ENCODE peak calls at places on chromosomes 5 and 9, in nine cellular contexts. P is CD4-positive, CD25-positive, alpha-beta regulatory T cell; K is foreskin fibroblast; N is PC-3; A is adipocyte; Q is K562; G is uterus; F is heart right ventricle; O is hepatocyte. V is an unnamed sample.
A peak's percentile ranks its signal among the peaks of the same experiment; 100 is the strongest.

GRCh38 chr5:17735771-17736170 is 101.5 kb downstream of the TAF11L14 start:
- DNase-seq in A (no peak), Q (no peak), F (no peak), N (no peak), P (no peak), G (no peak), O (no peak), K (no peak), V (no peak)

GRCh38 chr5:77896338-77896737 is 120.2 kb upstream of the TBCA start:
- DNase-seq in N (no peak), K (no peak), Q (no peak), A (no peak), G (no peak), F (no peak), O (no peak), P (no peak), V (no peak)

GRCh38 chr5:76280494-76280893 is 122.6 kb upstream of the IQGAP2 start:
- DNase-seq in G (no peak), N (no peak), F (no peak), O (no peak), P (no peak), K (no peak), Q (no peak), A (no peak), V (no peak)

GRCh38 chr5:180070726-180071417 is 687 bp downstream of the RNF130 start:
- DNase-seq in K (peak; percentile 74), A (peak; percentile 73), O (peak; percentile 58), N (peak; percentile 37), Q (peak; percentile 37), P (peak; percentile 25), F (peak; percentile 31), G (peak; percentile 30), V (no peak)

GRCh38 chr5:146924132-146924531 is 45.6 kb upstream of the PPP2R2B start:
- DNase-seq in G (no peak), P (no peak), K (no peak), Q (no peak), O (no peak), A (no peak), F (no peak), N (no peak), V (no peak)

GRCh38 chr9:23941051-23941450 is 115.0 kb upstream of the ELAVL2 start:
- DNase-seq in K (no peak), P (no peak), N (no peak), Q (no peak), A (no peak), O (no peak), G (no peak), F (no peak), V (no peak)

GRCh38 chr5:103446813-103447212 is 115.8 kb downstream of the NUDT12 start:
- DNase-seq in G (no peak), F (no peak), N (peak; percentile 88), A (no peak), P (no peak), K (peak; percentile 62), O (no peak), Q (no peak), V (no peak)

GRCh38 chr9:110604101-110604710 is 24.7 kb upstream of the SVEP1 start:
- DNase-seq in N (no peak), K (peak; percentile 60), A (no peak), P (no peak), G (no peak), Q (no peak), O (no peak), F (no peak), V (no peak)

GRCh38 chr9:85158512-85158911 is 489.0 kb downstream of the NTRK2 start:
- DNase-seq in Q (no peak), K (no peak), P (no peak), A (no peak), F (no peak), G (no peak), O (no peak), N (no peak), V (no peak)

GRCh38 chr5:71809446-71809845 is 90.4 kb downstream of the CARTPT start:
- DNase-seq in O (no peak), F (no peak), G (no peak), P (no peak), Q (no peak), A (no peak), K (no peak), N (no peak), V (no peak)

GRCh38 chr9:98709968-98710965 is 1.5 kb upstream of the GABBR2 start:
- DNase-seq in P (no peak), Q (no peak), K (peak; percentile 72), G (no peak), A (peak; percentile 65), N (peak; percentile 40), F (peak; percentile 26), O (peak; percentile 67), V (no peak)

GRCh38 chr5:142441638-142442037 is 116.8 kb upstream of the SPRY4 start:
- DNase-seq in A (no peak), K (no peak), Q (no peak), F (peak; percentile 59), P (peak; percentile 30), G (peak; percentile 43), O (peak; percentile 22), N (no peak), V (peak; percentile 77)

GRCh38 chr9:69905291-69905690 is 84.7 kb downstream of the CFAP95 start:
- DNase-seq in G (no peak), F (no peak), Q (no peak), P (no peak), A (no peak), O (no peak), N (peak; percentile 30), K (no peak), V (no peak)

GRCh38 chr5:81778642-81779041 is 27.7 kb upstream of the SSBP2 start:
- DNase-seq in Q (no peak), G (peak; percentile 41), P (no peak), N (no peak), A (peak; percentile 43), O (no peak), K (peak; percentile 56), F (no peak), V (no peak)

GRCh38 chr9:137802021-137802420 is 75.6 kb upstream of the CACNA1B start:
- DNase-seq in N (no peak), O (no peak), Q (no peak), P (no peak), G (no peak), F (no peak), A (no peak), K (no peak), V (no peak)

GRCh38 chr5:53364098-53364497 is 116.3 kb upstream of the FST start:
- DNase-seq in Q (no peak), F (no peak), G (no peak), A (no peak), N (peak; percentile 41), O (no peak), K (peak; percentile 69), P (no peak), V (no peak)

GRCh38 chr9:94164756-94165549 is 80.7 kb downstream of the PTPDC1 start:
- DNase-seq in O (no peak), K (no peak), F (no peak), G (no peak), P (no peak), A (no peak), N (no peak), Q (no peak), V (peak; percentile 74)
- H3K4me3 ChIP-seq in O (no peak overlapping the region), K (no peak overlapping the region), F (no peak overlapping the region), G (no peak overlapping the region), P (peak overlapping the region; percentile 76), A (peak overlapping the region; percentile 80), N (no peak overlapping the region), Q (no peak overlapping the region), V (peak overlapping the region; percentile 52)

DNA sequence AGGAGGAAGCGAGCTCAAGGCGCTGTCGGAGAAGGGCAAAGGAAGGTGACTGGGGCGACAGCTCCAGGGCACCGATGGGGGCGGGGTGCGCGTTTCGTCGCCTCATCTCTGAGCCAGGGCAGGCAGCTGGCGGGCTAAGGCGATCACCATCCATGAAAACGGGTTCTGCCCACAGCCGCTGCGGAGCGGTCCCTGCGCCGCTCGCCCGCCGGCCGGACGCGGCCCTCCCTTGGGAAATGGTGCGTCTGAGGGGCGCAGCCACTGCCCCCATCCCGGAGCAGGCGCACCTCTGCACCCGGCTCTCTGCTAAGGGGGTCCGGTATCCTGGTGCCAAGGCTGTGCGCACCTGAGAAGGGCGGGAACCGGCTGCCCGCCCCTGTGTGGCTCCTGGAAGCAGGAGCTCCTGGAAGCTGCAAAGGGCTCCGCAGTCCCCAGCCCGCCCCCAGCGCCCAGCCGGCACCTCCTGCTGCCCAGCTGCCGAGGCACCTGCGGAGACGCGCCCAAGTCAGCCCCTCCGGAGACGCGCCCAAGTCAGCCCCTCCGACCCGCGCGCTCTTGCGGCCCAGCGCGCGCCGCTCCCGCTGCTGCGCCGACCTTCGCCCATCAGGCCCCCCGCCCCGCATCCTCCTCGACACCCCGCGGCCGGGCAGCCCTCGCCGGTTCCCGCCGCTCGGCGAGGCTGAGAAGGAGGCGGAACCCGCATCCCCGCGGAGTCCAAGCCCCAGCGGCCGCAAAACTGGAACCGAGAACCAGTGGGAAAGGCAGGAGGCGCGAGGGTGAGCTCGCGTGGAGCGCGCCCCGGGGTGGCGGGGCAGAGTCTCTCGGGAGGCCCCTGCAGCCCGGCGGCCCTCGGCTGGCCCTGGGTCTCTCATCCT is 757 bp downstream of the ANKRD34B start:
- DNase-seq in G (no peak), N (no peak), A (peak; percentile 10), K (peak; percentile 20), Q (no peak), O (no peak), P (peak; percentile 3), F (no peak), V (no peak)
- H3K4me3 ChIP-seq in G (no peak overlapping the region), N (no peak overlapping the region), A (peak overlapping the region; percentile 62), K (no peak overlapping the region), Q (no peak overlapping the region), O (peak overlapping the region; percentile 39), P (no peak overlapping the region), F (peak overlapping the region; percentile 17), V (no peak overlapping the region)

DNA sequence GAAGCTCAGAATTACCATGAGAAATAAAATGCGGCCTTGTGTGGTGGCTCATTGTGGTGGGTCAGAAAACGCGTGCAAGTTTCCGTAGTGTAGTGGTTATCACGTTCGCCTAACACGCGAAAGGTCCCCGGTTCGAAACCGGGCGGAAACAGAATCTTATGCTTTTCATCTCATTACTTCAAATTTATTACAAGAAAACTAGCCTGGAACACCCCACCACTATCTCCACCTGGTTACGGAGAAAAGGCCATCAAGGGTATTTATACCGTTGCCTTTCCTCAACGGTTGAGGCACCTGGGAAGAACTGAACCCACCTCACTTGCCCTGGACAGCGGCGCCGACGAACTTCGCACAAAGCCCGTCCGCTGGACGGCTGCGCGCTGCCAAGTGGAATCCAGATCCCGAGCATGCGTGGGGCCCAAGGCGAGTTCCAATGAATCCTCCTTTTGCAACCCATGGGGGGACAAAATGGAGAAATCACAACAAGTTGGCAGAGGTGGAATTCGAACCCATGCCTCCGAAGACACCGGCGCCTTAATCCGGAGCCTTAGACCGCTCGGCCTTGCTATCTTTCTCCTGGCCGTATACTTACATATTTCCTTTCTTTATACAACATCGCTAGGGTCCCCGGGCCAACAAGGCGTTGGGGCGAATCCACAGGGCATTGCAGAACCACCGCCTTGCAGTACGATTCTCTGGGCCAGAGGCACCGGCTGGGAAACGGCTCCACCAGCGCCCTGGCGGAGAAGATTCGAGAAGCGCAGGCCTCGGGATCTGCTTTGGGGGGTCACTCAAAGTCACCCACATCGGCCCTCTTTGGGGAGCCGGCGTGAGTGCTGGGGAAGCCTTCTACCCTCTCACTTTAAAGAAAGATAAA is 16.9 kb downstream of the OR2V2 start:
- DNase-seq in Q (no peak), F (no peak), G (no peak), O (no peak), N (no peak), A (no peak), K (peak; percentile 54), P (no peak), V (no peak)
- H3K4me3 ChIP-seq in Q (peak overlapping the region; percentile 42), F (no peak overlapping the region), G (no peak overlapping the region), O (no peak overlapping the region), N (no peak overlapping the region), A (peak overlapping the region; percentile 27), K (no peak overlapping the region), P (no peak overlapping the region), V (no peak overlapping the region)

GRCh38 chr9:116644099-116644688 is 42.9 kb upstream of the TRIM32 start:
- DNase-seq in O (no peak), K (peak; percentile 76), N (no peak), P (no peak), G (no peak), Q (no peak), F (no peak), A (peak; percentile 77), V (no peak)
- H3K4me3 ChIP-seq in O (no peak overlapping the region), K (no peak overlapping the region), N (no peak overlapping the region), P (no peak overlapping the region), G (no peak overlapping the region), Q (no peak overlapping the region), F (no peak overlapping the region), A (no peak overlapping the region), V (no peak overlapping the region)

V was measured in Jurkat, Clone E6-1.